ENCODE peak calls at places on chromosomes 4 and X, in seven cellular contexts. One of them, this sample, is unnamed.
A peak's percentile ranks its signal among the peaks of the same experiment; 100 is the strongest.

GRCh38 chr4:24980064-24980690 is 50.6 kb downstream of the LGI2 start:
- DNase-seq in upper lobe of right lung: no peak
- DNase-seq in lower lobe of right lung: no peak
- DNase-seq in fibroblast of mammary gland: peak; percentile 89
- DNase-seq in cardiac muscle cell: peak; percentile 81
- DNase-seq in kidney epithelial cell: no peak
- DNase-seq in AG09309: peak; percentile 44
- DNase-seq in this sample: peak; percentile 24

GRCh38 chrX:7926914-7927258 is 327 bp downstream of the PNPLA4 start:
- DNase-seq in kidney epithelial cell: no peak
- DNase-seq in lower lobe of right lung: no peak
- DNase-seq in upper lobe of right lung: no peak
- DNase-seq in fibroblast of mammary gland: no peak
- DNase-seq in AG09309: no peak
- DNase-seq in cardiac muscle cell: no peak
- DNase-seq in this sample: no peak

GRCh38 chrX:9927638-9928037 is 39.5 kb upstream of the CLDN34 start:
- DNase-seq in fibroblast of mammary gland: no peak
- DNase-seq in kidney epithelial cell: no peak
- DNase-seq in cardiac muscle cell: no peak
- DNase-seq in AG09309: no peak
- DNase-seq in lower lobe of right lung: no peak
- DNase-seq in upper lobe of right lung: no peak
- DNase-seq in this sample: no peak

GRCh38 chr4:100208459-100208858 is 18.2 kb upstream of the DDIT4L start:
- DNase-seq in fibroblast of mammary gland: peak; percentile 61
- DNase-seq in cardiac muscle cell: peak; percentile 20
- DNase-seq in AG09309: no peak
- DNase-seq in lower lobe of right lung: no peak
- DNase-seq in kidney epithelial cell: no peak
- DNase-seq in upper lobe of right lung: no peak
- DNase-seq in this sample: no peak

GRCh38 chrX:71909956-71910355 is 689 bp upstream of the NHSL2 start:
- DNase-seq in upper lobe of right lung: no peak
- DNase-seq in AG09309: no peak
- DNase-seq in cardiac muscle cell: peak; percentile 18
- DNase-seq in fibroblast of mammary gland: peak; percentile 23
- DNase-seq in kidney epithelial cell: no peak
- DNase-seq in lower lobe of right lung: no peak
- DNase-seq in this sample: no peak

GRCh38 chr4:80073362-80074008 is 456 bp upstream of the ANTXR2 start:
- DNase-seq in upper lobe of right lung: no peak
- DNase-seq in fibroblast of mammary gland: no peak
- DNase-seq in cardiac muscle cell: no peak
- DNase-seq in AG09309: no peak
- DNase-seq in kidney epithelial cell: no peak
- DNase-seq in lower lobe of right lung: no peak
- DNase-seq in this sample: no peak

GRCh38 chrX:107731831-107732502 is 43.6 kb downstream of the TSC22D3 start:
- DNase-seq in upper lobe of right lung: peak; percentile 90
- DNase-seq in kidney epithelial cell: peak; percentile 83
- DNase-seq in lower lobe of right lung: peak; percentile 88
- DNase-seq in cardiac muscle cell: peak; percentile 97
- DNase-seq in AG09309: no peak
- DNase-seq in fibroblast of mammary gland: peak; percentile 87
- DNase-seq in this sample: no peak

GRCh38 chr4:44487341-44487740 is 38.7 kb upstream of the KCTD8 start:
- DNase-seq in fibroblast of mammary gland: no peak
- DNase-seq in kidney epithelial cell: no peak
- DNase-seq in cardiac muscle cell: no peak
- DNase-seq in upper lobe of right lung: no peak
- DNase-seq in AG09309: no peak
- DNase-seq in lower lobe of right lung: no peak
- DNase-seq in this sample: no peak

GRCh38 chr4:52713456-52713937 is 37.7 kb downstream of the ERVMER34-1 start:
- DNase-seq in fibroblast of mammary gland: no peak
- DNase-seq in AG09309: no peak
- DNase-seq in lower lobe of right lung: no peak
- DNase-seq in kidney epithelial cell: no peak
- DNase-seq in cardiac muscle cell: peak; percentile 14
- DNase-seq in upper lobe of right lung: no peak
- DNase-seq in this sample: no peak

GRCh38 chrX:48666649-48667048 is 16.9 kb upstream of the WAS start:
- DNase-seq in upper lobe of right lung: no peak
- DNase-seq in kidney epithelial cell: no peak
- DNase-seq in fibroblast of mammary gland: no peak
- DNase-seq in AG09309: no peak
- DNase-seq in lower lobe of right lung: no peak
- DNase-seq in cardiac muscle cell: no peak
- DNase-seq in this sample: no peak

GRCh38 chrX:78708171-78708570 is 39.3 kb upstream of the LPAR4 start:
- DNase-seq in cardiac muscle cell: peak; percentile 63
- DNase-seq in kidney epithelial cell: peak; percentile 10
- DNase-seq in AG09309: peak; percentile 10
- DNase-seq in lower lobe of right lung: no peak
- DNase-seq in upper lobe of right lung: no peak
- DNase-seq in fibroblast of mammary gland: peak; percentile 62
- DNase-seq in this sample: no peak

GRCh38 chrX:154317391-154318000 is 21.9 kb downstream of the TKTL1 start:
- DNase-seq in kidney epithelial cell: no peak
- DNase-seq in AG09309: no peak
- DNase-seq in fibroblast of mammary gland: peak; percentile 17
- DNase-seq in upper lobe of right lung: no peak
- DNase-seq in lower lobe of right lung: no peak
- DNase-seq in cardiac muscle cell: peak; percentile 53
- DNase-seq in this sample: no peak

GRCh38 chr4:19473569-19473968 is 778.1 kb upstream of the SLIT2 start:
- DNase-seq in kidney epithelial cell: no peak
- DNase-seq in fibroblast of mammary gland: peak; percentile 10
- DNase-seq in AG09309: no peak
- DNase-seq in cardiac muscle cell: peak; percentile 33
- DNase-seq in lower lobe of right lung: no peak
- DNase-seq in upper lobe of right lung: no peak
- DNase-seq in this sample: no peak

GRCh38 chr4:160772668-160773067 is 1391.1 kb downstream of the FSTL5 start:
- DNase-seq in AG09309: no peak
- DNase-seq in upper lobe of right lung: no peak
- DNase-seq in cardiac muscle cell: no peak
- DNase-seq in fibroblast of mammary gland: no peak
- DNase-seq in lower lobe of right lung: no peak
- DNase-seq in kidney epithelial cell: no peak
- DNase-seq in this sample: no peak

GRCh38 chr4:173703076-173703475 is 173.0 kb upstream of the HAND2 start:
- DNase-seq in cardiac muscle cell: no peak
- DNase-seq in lower lobe of right lung: no peak
- DNase-seq in upper lobe of right lung: no peak
- DNase-seq in fibroblast of mammary gland: peak; percentile 69
- DNase-seq in AG09309: no peak
- DNase-seq in kidney epithelial cell: no peak
- DNase-seq in this sample: no peak

GRCh38 chr4:67051000-67051789 is 494.1 kb downstream of the CENPC start:
- DNase-seq in upper lobe of right lung: no peak
- DNase-seq in fibroblast of mammary gland: no peak
- DNase-seq in lower lobe of right lung: no peak
- DNase-seq in cardiac muscle cell: no peak
- DNase-seq in kidney epithelial cell: no peak
- DNase-seq in AG09309: no peak
- DNase-seq in this sample: no peak

GRCh38 chr4:2878346-2878745 is 34.7 kb downstream of the ADD1 start:
- DNase-seq in AG09309: no peak
- DNase-seq in cardiac muscle cell: peak; percentile 38
- DNase-seq in fibroblast of mammary gland: no peak
- DNase-seq in kidney epithelial cell: no peak
- DNase-seq in lower lobe of right lung: no peak
- DNase-seq in upper lobe of right lung: no peak
- DNase-seq in this sample: no peak

GRCh38 chr4:151485541-151486131 is 76.7 kb downstream of the FHIP1A start:
- DNase-seq in lower lobe of right lung: no peak
- DNase-seq in kidney epithelial cell: no peak
- DNase-seq in AG09309: peak; percentile 13
- DNase-seq in upper lobe of right lung: no peak
- DNase-seq in fibroblast of mammary gland: no peak
- DNase-seq in cardiac muscle cell: no peak
- DNase-seq in this sample: no peak

GRCh38 chr4:41143721-41144379 is 70.5 kb downstream of the APBB2 start:
- DNase-seq in kidney epithelial cell: no peak
- DNase-seq in fibroblast of mammary gland: peak; percentile 52
- DNase-seq in lower lobe of right lung: no peak
- DNase-seq in cardiac muscle cell: peak; percentile 64
- DNase-seq in AG09309: no peak
- DNase-seq in upper lobe of right lung: no peak
- DNase-seq in this sample: no peak

GRCh38 chrX:115535844-115536243 is 25.1 kb upstream of the PLS3 start:
- DNase-seq in AG09309: no peak
- DNase-seq in lower lobe of right lung: no peak
- DNase-seq in cardiac muscle cell: no peak
- DNase-seq in upper lobe of right lung: no peak
- DNase-seq in kidney epithelial cell: no peak
- DNase-seq in fibroblast of mammary gland: no peak
- DNase-seq in this sample: no peak

GRCh38 chrX:46574337-46574940 is 874 bp downstream of the CHST7 start:
- DNase-seq in upper lobe of right lung: no peak
- DNase-seq in AG09309: no peak
- DNase-seq in lower lobe of right lung: peak; percentile 54
- DNase-seq in cardiac muscle cell: peak; percentile 37
- DNase-seq in fibroblast of mammary gland: no peak
- DNase-seq in kidney epithelial cell: no peak
- DNase-seq in this sample: no peak

GRCh38 chr4:76725039-76725438 is 172.9 kb downstream of the SOWAHB start:
- DNase-seq in lower lobe of right lung: no peak
- DNase-seq in kidney epithelial cell: no peak
- DNase-seq in AG09309: no peak
- DNase-seq in upper lobe of right lung: no peak
- DNase-seq in cardiac muscle cell: no peak
- DNase-seq in fibroblast of mammary gland: no peak
- DNase-seq in this sample: no peak

GRCh38 chr4:76723916-76724315 is 174.0 kb downstream of the SOWAHB start:
- DNase-seq in cardiac muscle cell: peak; percentile 96
- DNase-seq in lower lobe of right lung: no peak
- DNase-seq in fibroblast of mammary gland: peak; percentile 77
- DNase-seq in kidney epithelial cell: peak; percentile 81
- DNase-seq in upper lobe of right lung: no peak
- DNase-seq in AG09309: peak; percentile 71
- DNase-seq in this sample: no peak

GRCh38 chr4:76726141-76726540 is 171.8 kb downstream of the SOWAHB start:
- DNase-seq in kidney epithelial cell: no peak
- DNase-seq in upper lobe of right lung: no peak
- DNase-seq in fibroblast of mammary gland: no peak
- DNase-seq in AG09309: no peak
- DNase-seq in lower lobe of right lung: no peak
- DNase-seq in cardiac muscle cell: no peak
- DNase-seq in this sample: no peak

GRCh38 chr4:76726631-76727030 is 171.3 kb downstream of the SOWAHB start:
- DNase-seq in kidney epithelial cell: no peak
- DNase-seq in AG09309: no peak
- DNase-seq in cardiac muscle cell: no peak
- DNase-seq in lower lobe of right lung: no peak
- DNase-seq in upper lobe of right lung: no peak
- DNase-seq in fibroblast of mammary gland: no peak
- DNase-seq in this sample: no peak

DNA sequence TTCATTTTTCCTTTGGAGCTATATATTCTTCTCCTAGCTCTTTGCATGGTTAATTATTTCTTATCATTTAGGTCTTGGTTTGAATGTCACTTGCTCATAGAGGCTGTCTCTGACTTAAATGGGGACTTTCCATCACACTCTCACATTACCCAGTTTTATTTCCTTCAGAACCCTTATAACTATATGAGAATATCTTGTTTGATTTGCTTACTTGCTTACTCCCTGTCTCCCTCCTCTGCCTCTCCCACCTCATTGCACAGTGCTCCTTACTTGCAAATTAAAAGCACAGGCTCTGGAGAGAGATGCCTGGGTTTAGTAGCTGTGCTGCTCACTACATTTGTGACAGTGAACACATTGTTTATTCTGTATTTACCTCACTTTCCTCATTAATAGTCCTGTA is 174.6 kb downstream of the SOWAHB start:
- DNase-seq in fibroblast of mammary gland: peak; percentile 40
- DNase-seq in AG09309: no peak
- DNase-seq in lower lobe of right lung: no peak
- DNase-seq in kidney epithelial cell: no peak
- DNase-seq in cardiac muscle cell: peak; percentile 67
- DNase-seq in upper lobe of right lung: no peak
- DNase-seq in this sample: no peak
- TF ChIP-seq CTCF in fibroblast of mammary gland: peak; percentile 28
- TF ChIP-seq CTCF in AG09309: peak; percentile 52
- TF ChIP-seq CTCF in lower lobe of right lung: no peak
- TF ChIP-seq CTCF in kidney epithelial cell: peak; percentile 29
- TF ChIP-seq CTCF in cardiac muscle cell: peak; percentile 36
- TF ChIP-seq CTCF in upper lobe of right lung: no peak
- TF ChIP-seq CTCF in this sample: peak; percentile 8

DNA sequence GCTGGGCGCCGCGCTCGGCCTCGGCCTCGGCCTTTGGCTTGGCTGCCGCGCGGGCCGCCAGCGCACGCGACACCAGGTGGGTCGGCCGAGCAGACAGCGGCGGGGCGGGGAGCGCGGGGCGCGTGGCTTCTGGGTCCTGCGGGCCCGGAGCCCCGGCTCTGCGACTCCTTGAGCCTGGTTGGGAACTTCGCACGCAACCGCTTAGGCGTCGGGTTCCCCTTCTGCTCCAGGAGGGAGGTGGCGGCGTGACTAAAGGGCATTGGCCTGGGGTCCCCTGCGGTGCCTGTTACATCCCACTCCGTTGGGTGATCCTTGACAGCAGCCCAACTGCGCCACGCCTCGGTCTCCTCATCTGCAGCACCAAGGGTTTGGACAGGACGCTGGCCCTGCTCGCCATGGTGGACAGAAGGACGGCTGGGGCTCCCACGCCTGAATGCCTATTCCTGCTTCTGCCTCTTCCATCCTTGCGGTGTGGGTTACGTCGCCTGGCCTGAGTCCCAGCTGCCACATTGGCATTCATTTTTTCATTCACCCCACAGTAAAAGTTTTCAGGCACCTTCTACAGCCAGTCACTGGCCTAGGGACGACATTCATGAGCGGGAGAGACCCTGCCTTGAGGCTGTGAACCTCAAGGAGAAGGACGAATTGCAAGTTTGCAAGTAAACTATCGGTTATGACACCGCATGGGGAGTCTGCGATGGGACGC is 631 bp downstream of the EVC start:
- DNase-seq in upper lobe of right lung: peak; percentile 75
- DNase-seq in cardiac muscle cell: peak; percentile 50
- DNase-seq in kidney epithelial cell: no peak
- DNase-seq in lower lobe of right lung: peak; percentile 52
- DNase-seq in AG09309: no peak
- DNase-seq in fibroblast of mammary gland: peak; percentile 56
- DNase-seq in this sample: no peak
- H3K4me3 ChIP-seq in upper lobe of right lung: peak overlapping the region; percentile 57
- H3K4me3 ChIP-seq in cardiac muscle cell: peak overlapping the region; percentile 40
- H3K4me3 ChIP-seq in kidney epithelial cell: peak overlapping the region; percentile 74
- H3K4me3 ChIP-seq in lower lobe of right lung: peak overlapping the region; percentile 63
- H3K4me3 ChIP-seq in AG09309: peak overlapping the region; percentile 72
- H3K4me3 ChIP-seq in fibroblast of mammary gland: peak overlapping the region; percentile 81
- H3K4me3 ChIP-seq in this sample: peak overlapping the region; percentile 76

GRCh38 chr4:114694770-114695169 is 96.2 kb downstream of the UGT8 start:
- DNase-seq in lower lobe of right lung: no peak
- DNase-seq in fibroblast of mammary gland: peak; percentile 43
- DNase-seq in AG09309: peak; percentile 1
- DNase-seq in kidney epithelial cell: no peak
- DNase-seq in upper lobe of right lung: no peak
- DNase-seq in cardiac muscle cell: peak; percentile 42
- DNase-seq in this sample: no peak
- TF ChIP-seq CTCF in lower lobe of right lung: peak; percentile 46
- TF ChIP-seq CTCF in fibroblast of mammary gland: peak; percentile 53
- TF ChIP-seq CTCF in AG09309: peak; percentile 46
- TF ChIP-seq CTCF in kidney epithelial cell: peak; percentile 29
- TF ChIP-seq CTCF in upper lobe of right lung: peak; percentile 55
- TF ChIP-seq CTCF in cardiac muscle cell: peak; percentile 49
- TF ChIP-seq CTCF in this sample: peak; percentile 32

GRCh38 chrX:110418857-110419249 is 60.2 kb downstream of the RTL9 start:
- DNase-seq in lower lobe of right lung: no peak
- DNase-seq in upper lobe of right lung: no peak
- DNase-seq in kidney epithelial cell: no peak
- DNase-seq in fibroblast of mammary gland: peak; percentile 83
- DNase-seq in cardiac muscle cell: peak; percentile 67
- DNase-seq in AG09309: no peak
- DNase-seq in this sample: no peak
- H3K4me3 ChIP-seq in lower lobe of right lung: no peak overlapping the region
- H3K4me3 ChIP-seq in upper lobe of right lung: no peak overlapping the region
- H3K4me3 ChIP-seq in kidney epithelial cell: no peak overlapping the region
- H3K4me3 ChIP-seq in fibroblast of mammary gland: no peak overlapping the region
- H3K4me3 ChIP-seq in cardiac muscle cell: no peak overlapping the region
- H3K4me3 ChIP-seq in AG09309: no peak overlapping the region
- H3K4me3 ChIP-seq in this sample: peak overlapping the region; percentile 30